ENCODE peak calls at places on chromosomes 2 and 18, in four cellular contexts. One of them, this sample, is unnamed.

GRCh38 chr2:191631754-191632153 is 46.2 kb upstream of the NABP1 start:
- DNase-seq in progenitor cell of endocrine pancreas: no peak
- DNase-seq in CD8-positive, alpha-beta T cell: no peak
- DNase-seq in GM12878: no peak
- DNase-seq in this sample: no peak

GRCh38 chr2:60710707-60711106 is 45.4 kb upstream of the PAPOLG start:
- DNase-seq in CD8-positive, alpha-beta T cell: no peak
- DNase-seq in GM12878: no peak
- DNase-seq in progenitor cell of endocrine pancreas: no peak
- DNase-seq in this sample: no peak

GRCh38 chr2:205650450-205650849 is 31.9 kb upstream of the NRP2 start:
- DNase-seq in progenitor cell of endocrine pancreas: no peak
- DNase-seq in GM12878: no peak
- DNase-seq in CD8-positive, alpha-beta T cell: no peak
- DNase-seq in this sample: no peak

GRCh38 chr2:85707304-85707703 is 13.1 kb downstream of the GNLY start:
- DNase-seq in GM12878: peak
- DNase-seq in progenitor cell of endocrine pancreas: no peak
- DNase-seq in CD8-positive, alpha-beta T cell: peak
- DNase-seq in this sample: peak

GRCh38 chr2:15543541-15543940 is 17.6 kb downstream of the NBAS start:
- DNase-seq in progenitor cell of endocrine pancreas: no peak
- DNase-seq in CD8-positive, alpha-beta T cell: no peak
- DNase-seq in GM12878: no peak
- DNase-seq in this sample: no peak

GRCh38 chr2:85942346-85942957 is 53.7 kb upstream of the ST3GAL5 start:
- DNase-seq in GM12878: no peak
- DNase-seq in progenitor cell of endocrine pancreas: no peak
- DNase-seq in CD8-positive, alpha-beta T cell: no peak
- DNase-seq in this sample: no peak

GRCh38 chr2:240999873-241000541 is 1.6 kb downstream of the SNED1 start:
- DNase-seq in progenitor cell of endocrine pancreas: peak
- DNase-seq in GM12878: no peak
- DNase-seq in CD8-positive, alpha-beta T cell: peak
- DNase-seq in this sample: no peak

GRCh38 chr2:238654479-238654878 is 193.4 kb upstream of the TWIST2 start:
- DNase-seq in GM12878: no peak
- DNase-seq in CD8-positive, alpha-beta T cell: no peak
- DNase-seq in progenitor cell of endocrine pancreas: no peak
- DNase-seq in this sample: no peak

GRCh38 chr2:204124140-204124750 is 187.7 kb downstream of the ICOS start:
- DNase-seq in CD8-positive, alpha-beta T cell: no peak
- DNase-seq in progenitor cell of endocrine pancreas: no peak
- DNase-seq in GM12878: no peak
- DNase-seq in this sample: no peak

GRCh38 chr2:207334631-207335371 is 169.1 kb upstream of the KLF7 start:
- DNase-seq in progenitor cell of endocrine pancreas: no peak
- DNase-seq in GM12878: no peak
- DNase-seq in CD8-positive, alpha-beta T cell: no peak
- DNase-seq in this sample: peak

GRCh38 chr18:23459530-23459921 is 6.4 kb downstream of the RIOK3 start:
- DNase-seq in progenitor cell of endocrine pancreas: no peak
- DNase-seq in CD8-positive, alpha-beta T cell: no peak
- DNase-seq in GM12878: no peak
- DNase-seq in this sample: no peak

GRCh38 chr2:25297738-25298137 is 44.0 kb downstream of the DNMT3A start:
- DNase-seq in CD8-positive, alpha-beta T cell: no peak
- DNase-seq in progenitor cell of endocrine pancreas: no peak
- DNase-seq in GM12878: no peak
- DNase-seq in this sample: no peak

GRCh38 chr2:81583311-81584108 is 1279.0 kb upstream of the LRRTM1 start:
- DNase-seq in GM12878: no peak
- DNase-seq in CD8-positive, alpha-beta T cell: no peak
- DNase-seq in progenitor cell of endocrine pancreas: no peak
- DNase-seq in this sample: no peak

GRCh38 chr2:128445533-128445900 is 126.8 kb upstream of the HS6ST1 start:
- DNase-seq in progenitor cell of endocrine pancreas: no peak
- DNase-seq in GM12878: no peak
- DNase-seq in CD8-positive, alpha-beta T cell: no peak
- DNase-seq in this sample: no peak

GRCh38 chr18:31101148-31102019 is 837 bp downstream of the DSC2 start:
- DNase-seq in GM12878: no peak
- DNase-seq in progenitor cell of endocrine pancreas: peak
- DNase-seq in CD8-positive, alpha-beta T cell: no peak
- DNase-seq in this sample: peak

GRCh38 chr2:85997016-85997970 is 108.4 kb downstream of the POLR1A start:
- DNase-seq in progenitor cell of endocrine pancreas: no peak
- DNase-seq in GM12878: no peak
- DNase-seq in CD8-positive, alpha-beta T cell: no peak
- DNase-seq in this sample: no peak

GRCh38 chr2:218286570-218287459 is 5.5 kb downstream of the TMBIM1 start:
- DNase-seq in GM12878: peak
- DNase-seq in CD8-positive, alpha-beta T cell: peak
- DNase-seq in progenitor cell of endocrine pancreas: no peak
- DNase-seq in this sample: peak

GRCh38 chr2:238458641-238459040 is 31.9 kb downstream of the ASB1 start:
- DNase-seq in GM12878: no peak
- DNase-seq in progenitor cell of endocrine pancreas: no peak
- DNase-seq in CD8-positive, alpha-beta T cell: no peak
- DNase-seq in this sample: no peak

GRCh38 chr2:216833076-216833475 is 26.8 kb downstream of the TNP1 start:
- DNase-seq in GM12878: no peak
- DNase-seq in progenitor cell of endocrine pancreas: no peak
- DNase-seq in CD8-positive, alpha-beta T cell: no peak
- DNase-seq in this sample: no peak

GRCh38 chr2:98372579-98372978 is 26.3 kb downstream of the CNGA3 start:
- DNase-seq in progenitor cell of endocrine pancreas: no peak
- DNase-seq in CD8-positive, alpha-beta T cell: no peak
- DNase-seq in GM12878: no peak
- DNase-seq in this sample: no peak

GRCh38 chr2:69013837-69014796 is 1.1 kb downstream of the ANTXR1 start:
- DNase-seq in progenitor cell of endocrine pancreas: no peak
- DNase-seq in CD8-positive, alpha-beta T cell: no peak
- DNase-seq in GM12878: no peak
- DNase-seq in this sample: no peak

GRCh38 chr2:143357956-143358355 is 228.7 kb downstream of the ARHGAP15 start:
- DNase-seq in progenitor cell of endocrine pancreas: no peak
- DNase-seq in CD8-positive, alpha-beta T cell: no peak
- DNase-seq in GM12878: no peak
- DNase-seq in this sample: no peak

GRCh38 chr2:232928564-232929302 is 58.7 kb downstream of the SNORC start:
- DNase-seq in progenitor cell of endocrine pancreas: no peak
- DNase-seq in GM12878: no peak
- DNase-seq in CD8-positive, alpha-beta T cell: no peak
- DNase-seq in this sample: no peak

GRCh38 chr18:53702480-53702879 is 522.0 kb downstream of the MBD2 start:
- DNase-seq in GM12878: no peak
- DNase-seq in CD8-positive, alpha-beta T cell: no peak
- DNase-seq in progenitor cell of endocrine pancreas: no peak
- DNase-seq in this sample: no peak

GRCh38 chr2:44479127-44479887 is 117.6 kb downstream of the CAMKMT start:
- DNase-seq in progenitor cell of endocrine pancreas: peak
- DNase-seq in CD8-positive, alpha-beta T cell: peak
- DNase-seq in GM12878: peak
- DNase-seq in this sample: peak

GRCh38 chr2:48605482-48606175 is 12.0 kb upstream of the GTF2A1L start:
- DNase-seq in CD8-positive, alpha-beta T cell: no peak
- DNase-seq in progenitor cell of endocrine pancreas: no peak
- DNase-seq in GM12878: no peak
- DNase-seq in this sample: no peak

GRCh38 chr2:197383825-197384224 is 51.0 kb downstream of the SF3B1 start:
- DNase-seq in GM12878: no peak
- DNase-seq in CD8-positive, alpha-beta T cell: no peak
- DNase-seq in progenitor cell of endocrine pancreas: no peak
- DNase-seq in this sample: no peak

GRCh38 chr2:197377670-197378069 is 57.2 kb downstream of the SF3B1 start:
- DNase-seq in GM12878: no peak
- DNase-seq in CD8-positive, alpha-beta T cell: no peak
- DNase-seq in progenitor cell of endocrine pancreas: no peak
- DNase-seq in this sample: no peak

GRCh38 chr2:197372582-197372981 is 62.0 kb upstream of the ANKRD44 start:
- DNase-seq in progenitor cell of endocrine pancreas: no peak
- DNase-seq in CD8-positive, alpha-beta T cell: no peak
- DNase-seq in GM12878: no peak
- DNase-seq in this sample: no peak

DNA sequence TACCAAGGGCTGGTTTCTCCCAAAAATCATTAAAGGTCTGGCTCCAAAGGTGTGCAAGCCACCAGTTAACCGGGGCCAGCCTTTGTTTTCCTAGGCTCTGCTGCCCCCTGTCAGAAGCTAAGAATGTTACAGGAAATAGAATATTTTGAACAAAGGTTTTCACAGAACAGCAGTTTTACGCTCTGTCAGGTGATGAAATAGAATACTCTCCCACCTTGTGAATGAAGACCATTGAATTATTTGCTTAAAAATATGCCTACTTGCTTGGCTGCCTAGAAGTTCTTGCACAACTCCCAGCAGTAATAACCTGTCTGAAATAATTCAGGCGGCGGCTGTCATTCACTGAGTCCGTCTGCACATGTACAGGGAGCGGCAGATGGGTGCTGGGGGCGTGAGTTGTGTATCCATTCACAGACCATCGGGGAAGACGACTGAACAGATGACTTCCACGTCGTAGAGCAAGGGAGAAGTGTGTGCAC is 56.3 kb downstream of the SF3B1 start:
- DNase-seq in progenitor cell of endocrine pancreas: peak
- DNase-seq in CD8-positive, alpha-beta T cell: peak
- DNase-seq in GM12878: no peak
- DNase-seq in this sample: peak
- TF ChIP-seq CTCF in progenitor cell of endocrine pancreas: peak
- TF ChIP-seq CTCF in CD8-positive, alpha-beta T cell: peak
- TF ChIP-seq CTCF in GM12878: peak
- TF ChIP-seq CTCF in this sample: peak

GRCh38 chr2:64276417-64277095 is 132.3 kb upstream of the PELI1 start:
- DNase-seq in CD8-positive, alpha-beta T cell: no peak
- DNase-seq in progenitor cell of endocrine pancreas: no peak
- DNase-seq in GM12878: no peak
- DNase-seq in this sample: no peak
- TF ChIP-seq CTCF in CD8-positive, alpha-beta T cell: no peak
- TF ChIP-seq CTCF in progenitor cell of endocrine pancreas: no peak
- TF ChIP-seq CTCF in GM12878: no peak
- TF ChIP-seq CTCF in this sample: no peak

DNA sequence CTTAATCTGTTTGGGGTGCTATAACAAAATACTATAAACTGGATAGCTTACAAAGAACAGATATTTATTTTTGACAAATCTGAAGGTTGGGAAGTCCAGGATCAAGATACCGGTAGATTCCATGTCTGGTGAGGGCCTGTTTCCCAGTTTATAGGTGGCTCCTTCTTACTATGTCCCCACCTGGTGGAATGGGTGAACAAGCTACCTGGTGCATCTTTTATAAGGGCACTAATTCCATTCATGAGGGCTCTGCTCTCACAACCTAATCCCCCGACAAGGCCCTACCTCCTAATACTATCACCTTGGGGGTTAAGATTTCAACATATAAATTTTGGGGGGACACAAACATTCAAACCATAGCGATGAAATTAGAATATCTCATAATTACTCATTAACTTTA is 15.6 kb upstream of the NEMP2 start:
- DNase-seq in CD8-positive, alpha-beta T cell: no peak
- DNase-seq in progenitor cell of endocrine pancreas: no peak
- DNase-seq in GM12878: no peak
- DNase-seq in this sample: no peak
- TF ChIP-seq CTCF in CD8-positive, alpha-beta T cell: no peak
- TF ChIP-seq CTCF in progenitor cell of endocrine pancreas: no peak
- TF ChIP-seq CTCF in GM12878: no peak
- TF ChIP-seq CTCF in this sample: no peak

GRCh38 chr2:162317910-162318279 is 589 bp downstream of the IFIH1 start:
- DNase-seq in progenitor cell of endocrine pancreas: no peak
- DNase-seq in CD8-positive, alpha-beta T cell: peak
- DNase-seq in GM12878: no peak
- DNase-seq in this sample: no peak
- TF ChIP-seq CTCF in progenitor cell of endocrine pancreas: no peak
- TF ChIP-seq CTCF in CD8-positive, alpha-beta T cell: no peak
- TF ChIP-seq CTCF in GM12878: no peak
- TF ChIP-seq CTCF in this sample: no peak

DNA sequence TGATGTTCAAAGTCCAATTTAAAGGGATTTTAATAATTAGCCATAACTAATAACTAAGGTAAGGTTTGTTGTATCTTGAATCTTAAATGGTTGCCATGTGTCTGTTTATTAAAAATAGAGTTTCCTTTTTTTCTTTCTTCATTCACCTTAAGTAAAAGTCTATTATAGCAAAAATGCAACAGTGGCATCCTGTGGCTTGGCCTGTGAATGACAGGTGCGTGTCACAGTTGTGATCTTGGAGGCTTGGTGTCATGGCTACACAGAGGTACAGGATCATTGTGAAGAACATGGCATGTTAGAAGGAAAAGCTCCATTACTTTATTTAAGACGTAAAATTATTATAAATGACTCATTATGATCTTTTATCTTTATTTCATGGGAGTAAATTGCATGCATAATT is 246.1 kb downstream of the BCL2 start:
- DNase-seq in progenitor cell of endocrine pancreas: no peak
- DNase-seq in CD8-positive, alpha-beta T cell: no peak
- DNase-seq in GM12878: no peak
- DNase-seq in this sample: peak
- TF ChIP-seq CTCF in progenitor cell of endocrine pancreas: no peak
- TF ChIP-seq CTCF in CD8-positive, alpha-beta T cell: no peak
- TF ChIP-seq CTCF in GM12878: peak
- TF ChIP-seq CTCF in this sample: peak

DNA sequence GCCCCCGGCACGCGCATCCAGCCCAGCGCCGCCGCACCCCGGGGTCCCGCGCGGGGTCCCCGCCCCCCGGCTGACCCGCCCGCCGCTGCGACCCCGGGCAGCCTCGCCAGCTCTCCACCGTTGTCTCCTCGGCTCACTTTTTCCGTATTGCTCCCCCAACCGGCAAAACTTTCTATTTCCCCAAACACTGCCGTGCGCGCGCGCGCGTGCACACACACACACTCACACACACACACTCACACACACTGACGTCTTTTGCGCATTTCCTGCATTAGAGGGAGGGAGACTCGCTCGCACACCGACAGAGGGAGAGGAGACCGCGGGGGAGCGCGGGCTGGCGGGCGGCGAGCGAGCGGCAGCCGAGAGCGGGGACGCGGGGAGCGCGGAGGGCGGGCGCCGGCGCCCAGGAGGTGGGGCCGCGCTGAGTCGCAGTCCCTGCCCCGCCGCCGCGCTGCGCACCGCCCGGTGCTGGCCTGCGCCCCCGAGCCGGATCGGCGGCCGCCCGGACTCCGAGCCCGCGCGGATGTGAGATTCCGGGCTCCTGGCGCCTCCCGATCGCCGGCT is 542 bp upstream of the PRKCE start:
- DNase-seq in CD8-positive, alpha-beta T cell: peak
- DNase-seq in progenitor cell of endocrine pancreas: peak
- DNase-seq in GM12878: peak
- DNase-seq in this sample: peak
- TF ChIP-seq CTCF in CD8-positive, alpha-beta T cell: peak
- TF ChIP-seq CTCF in progenitor cell of endocrine pancreas: peak
- TF ChIP-seq CTCF in GM12878: peak
- TF ChIP-seq CTCF in this sample: peak

GRCh38 chr2:149595069-149595963 is 7.7 kb upstream of the MMADHC start:
- DNase-seq in progenitor cell of endocrine pancreas: no peak
- DNase-seq in CD8-positive, alpha-beta T cell: no peak
- DNase-seq in GM12878: no peak
- DNase-seq in this sample: no peak
- TF ChIP-seq CTCF in progenitor cell of endocrine pancreas: peak
- TF ChIP-seq CTCF in CD8-positive, alpha-beta T cell: no peak
- TF ChIP-seq CTCF in GM12878: peak
- TF ChIP-seq CTCF in this sample: no peak